ENCODE peak calls at places on chromosomes 6 and 20, in seven cellular contexts. One of them, this sample, is unnamed.

GRCh38 chr20:39823239-39823638 is 861.1 kb downstream of the DHX35 start:
- DNase-seq in GM12878: no peak
- DNase-seq in SK-N-SH: no peak
- DNase-seq in HepG2: no peak
- DNase-seq in HCT116: no peak
- DNase-seq in K562: no peak
- DNase-seq in H1: no peak
- DNase-seq in this sample: no peak

GRCh38 chr20:58692579-58693225 is at the start of gene NPEPL1:
- DNase-seq in GM12878: no peak
- DNase-seq in SK-N-SH: no peak
- DNase-seq in HepG2: no peak
- DNase-seq in HCT116: peak
- DNase-seq in K562: no peak
- DNase-seq in H1: no peak
- DNase-seq in this sample: peak

GRCh38 chr6:14799928-14800327 is 445.9 kb upstream of the JARID2 start:
- DNase-seq in GM12878: peak
- DNase-seq in SK-N-SH: peak
- DNase-seq in HepG2: peak
- DNase-seq in HCT116: peak
- DNase-seq in K562: peak
- DNase-seq in H1: no peak
- DNase-seq in this sample: peak

GRCh38 chr6:17132967-17133366 is 31.1 kb downstream of the STMND1 start:
- DNase-seq in GM12878: no peak
- DNase-seq in SK-N-SH: no peak
- DNase-seq in HepG2: no peak
- DNase-seq in HCT116: no peak
- DNase-seq in K562: no peak
- DNase-seq in H1: no peak
- DNase-seq in this sample: no peak

GRCh38 chr20:1887321-1887720 is 7.9 kb upstream of the SIRPA start:
- DNase-seq in GM12878: no peak
- DNase-seq in SK-N-SH: no peak
- DNase-seq in HepG2: no peak
- DNase-seq in HCT116: no peak
- DNase-seq in K562: no peak
- DNase-seq in H1: no peak
- DNase-seq in this sample: no peak

GRCh38 chr6:72649032-72649984 is 27.4 kb downstream of the KCNQ5 start:
- DNase-seq in GM12878: peak
- DNase-seq in SK-N-SH: no peak
- DNase-seq in HepG2: no peak
- DNase-seq in HCT116: no peak
- DNase-seq in K562: no peak
- DNase-seq in H1: no peak
- DNase-seq in this sample: no peak

GRCh38 chr6:99002826-99003225 is 55.1 kb upstream of the FBXL4 start:
- DNase-seq in GM12878: no peak
- DNase-seq in SK-N-SH: peak
- DNase-seq in HepG2: no peak
- DNase-seq in HCT116: no peak
- DNase-seq in K562: no peak
- DNase-seq in H1: no peak
- DNase-seq in this sample: peak

GRCh38 chr6:139342957-139343750 is 31.3 kb downstream of the CITED2 start:
- DNase-seq in GM12878: no peak
- DNase-seq in SK-N-SH: no peak
- DNase-seq in HepG2: no peak
- DNase-seq in HCT116: no peak
- DNase-seq in K562: no peak
- DNase-seq in H1: no peak
- DNase-seq in this sample: no peak

GRCh38 chr6:134436281-134436815 is 118.4 kb upstream of the SGK1 start:
- DNase-seq in GM12878: peak
- DNase-seq in SK-N-SH: no peak
- DNase-seq in HepG2: peak
- DNase-seq in HCT116: peak
- DNase-seq in K562: peak
- DNase-seq in H1: no peak
- DNase-seq in this sample: no peak

GRCh38 chr6:41193171-41193734 is 7.7 kb downstream of the TREML2 start:
- DNase-seq in GM12878: no peak
- DNase-seq in SK-N-SH: no peak
- DNase-seq in HepG2: no peak
- DNase-seq in HCT116: no peak
- DNase-seq in K562: no peak
- DNase-seq in H1: no peak
- DNase-seq in this sample: no peak

GRCh38 chr20:59751075-59751711 is 146.9 kb downstream of the PHACTR3 start:
- DNase-seq in GM12878: peak
- DNase-seq in SK-N-SH: peak
- DNase-seq in HepG2: peak
- DNase-seq in HCT116: peak
- DNase-seq in K562: peak
- DNase-seq in H1: peak
- DNase-seq in this sample: peak

GRCh38 chr6:8243462-8243861 is 141.1 kb upstream of the EEF1E1 start:
- DNase-seq in GM12878: no peak
- DNase-seq in SK-N-SH: no peak
- DNase-seq in HepG2: no peak
- DNase-seq in HCT116: no peak
- DNase-seq in K562: no peak
- DNase-seq in H1: no peak
- DNase-seq in this sample: no peak

GRCh38 chr6:72464246-72464645 is 157.6 kb upstream of the KCNQ5 start:
- DNase-seq in GM12878: no peak
- DNase-seq in SK-N-SH: no peak
- DNase-seq in HepG2: no peak
- DNase-seq in HCT116: no peak
- DNase-seq in K562: no peak
- DNase-seq in H1: no peak
- DNase-seq in this sample: no peak

GRCh38 chr20:17423782-17424181 is 107.4 kb downstream of the BFSP1 start:
- DNase-seq in GM12878: no peak
- DNase-seq in SK-N-SH: no peak
- DNase-seq in HepG2: no peak
- DNase-seq in HCT116: no peak
- DNase-seq in K562: no peak
- DNase-seq in H1: no peak
- DNase-seq in this sample: no peak

GRCh38 chr20:10689385-10689784 is 15.6 kb upstream of the JAG1 start:
- DNase-seq in GM12878: no peak
- DNase-seq in SK-N-SH: no peak
- DNase-seq in HepG2: no peak
- DNase-seq in HCT116: no peak
- DNase-seq in K562: no peak
- DNase-seq in H1: no peak
- DNase-seq in this sample: no peak

GRCh38 chr20:2816583-2817340 is 598 bp downstream of the TMEM239 start:
- DNase-seq in GM12878: no peak
- DNase-seq in SK-N-SH: peak
- DNase-seq in HepG2: no peak
- DNase-seq in HCT116: no peak
- DNase-seq in K562: peak
- DNase-seq in H1: no peak
- DNase-seq in this sample: no peak

DNA sequence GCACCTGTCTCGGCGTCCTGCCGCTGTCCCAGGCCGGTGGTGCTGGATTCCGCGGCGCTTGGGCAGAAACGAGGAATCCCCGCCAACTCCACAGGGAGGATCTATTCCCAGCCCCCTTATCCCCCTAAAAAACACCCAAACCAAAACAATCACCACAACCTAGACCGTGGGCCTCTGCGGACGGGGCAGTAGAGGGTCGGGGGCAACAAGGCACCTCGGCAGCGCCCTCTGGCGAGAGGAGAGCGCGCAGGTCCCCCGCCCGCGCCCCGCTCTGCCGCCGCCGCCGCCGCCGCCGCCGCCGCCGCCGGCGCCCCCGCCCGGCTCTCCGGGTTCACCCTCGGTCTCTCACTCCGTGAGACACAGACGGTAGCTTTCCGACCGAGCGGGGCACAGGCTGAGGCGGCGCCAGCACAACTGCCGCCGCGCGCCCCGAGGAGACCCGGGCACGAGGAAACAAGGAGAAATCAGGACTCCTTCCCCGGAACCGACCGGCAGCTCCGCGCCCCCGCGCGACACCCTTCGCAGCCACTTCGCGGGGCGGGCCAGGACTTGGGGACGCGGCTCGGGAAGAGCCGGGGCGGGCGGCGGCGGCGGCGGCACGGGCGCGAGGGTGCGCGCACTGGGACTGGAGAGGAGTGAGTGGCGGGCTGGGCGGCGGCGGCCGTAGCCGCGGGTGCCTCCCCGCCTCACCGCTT is at the start of gene SLC35F1:
- DNase-seq in GM12878: no peak
- DNase-seq in SK-N-SH: peak
- DNase-seq in HepG2: peak
- DNase-seq in HCT116: no peak
- DNase-seq in K562: peak
- DNase-seq in H1: no peak
- DNase-seq in this sample: peak
- TF ChIP-seq JUND in GM12878: no peak
- TF ChIP-seq JUND in SK-N-SH: no peak
- TF ChIP-seq JUND in HepG2: no peak
- TF ChIP-seq JUND in HCT116: no peak
- TF ChIP-seq JUND in K562: no peak
- TF ChIP-seq JUND in H1: no peak
- TF ChIP-seq JUND in this sample: no peak

DNA sequence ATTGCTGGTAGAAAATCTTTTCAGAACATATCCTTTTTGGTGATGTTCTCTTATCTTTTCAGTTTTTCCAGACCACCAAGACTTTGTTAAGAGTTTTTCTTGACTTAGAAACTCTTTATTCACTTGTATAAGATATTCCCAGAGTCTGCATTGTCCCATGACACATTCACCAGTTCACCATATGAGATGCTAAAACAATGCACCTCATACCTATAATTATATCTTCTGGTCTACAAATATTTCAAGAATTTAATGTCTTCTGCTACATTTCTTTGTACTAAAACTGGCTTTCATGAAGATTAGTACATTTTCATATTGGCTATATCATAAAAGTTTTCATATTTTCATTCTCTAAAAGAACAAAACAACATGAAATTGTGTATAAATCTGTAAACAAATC is 111.3 kb downstream of the ADGRG6 start:
- DNase-seq in GM12878: no peak
- DNase-seq in SK-N-SH: no peak
- DNase-seq in HepG2: no peak
- DNase-seq in HCT116: no peak
- DNase-seq in K562: no peak
- DNase-seq in H1: no peak
- DNase-seq in this sample: no peak
- TF ChIP-seq JUND in GM12878: no peak
- TF ChIP-seq JUND in SK-N-SH: no peak
- TF ChIP-seq JUND in HepG2: no peak
- TF ChIP-seq JUND in HCT116: no peak
- TF ChIP-seq JUND in K562: no peak
- TF ChIP-seq JUND in H1: no peak
- TF ChIP-seq JUND in this sample: no peak

GRCh38 chr6:145688493-145688905 is 46.8 kb downstream of the EPM2A start:
- DNase-seq in GM12878: no peak
- DNase-seq in SK-N-SH: no peak
- DNase-seq in HepG2: no peak
- DNase-seq in HCT116: no peak
- DNase-seq in K562: no peak
- DNase-seq in H1: no peak
- DNase-seq in this sample: no peak
- TF ChIP-seq JUND in GM12878: no peak
- TF ChIP-seq JUND in SK-N-SH: no peak
- TF ChIP-seq JUND in HepG2: no peak
- TF ChIP-seq JUND in HCT116: no peak
- TF ChIP-seq JUND in K562: no peak
- TF ChIP-seq JUND in H1: no peak
- TF ChIP-seq JUND in this sample: no peak

GRCh38 chr6:159813781-159814180 is 13.7 kb downstream of the PNLDC1 start:
- DNase-seq in GM12878: no peak
- DNase-seq in SK-N-SH: no peak
- DNase-seq in HepG2: no peak
- DNase-seq in HCT116: no peak
- DNase-seq in K562: no peak
- DNase-seq in H1: no peak
- DNase-seq in this sample: no peak
- TF ChIP-seq JUND in GM12878: no peak
- TF ChIP-seq JUND in SK-N-SH: no peak
- TF ChIP-seq JUND in HepG2: no peak
- TF ChIP-seq JUND in HCT116: no peak
- TF ChIP-seq JUND in K562: no peak
- TF ChIP-seq JUND in H1: no peak
- TF ChIP-seq JUND in this sample: no peak

This sample was measured in T47D.